ENCODE peak calls at places on chromosomes 13 and 19, in four cellular contexts. One of them, this sample, is unnamed.

GRCh38 chr13:52454459-52454824 is 836 bp upstream of the CKAP2 start:
- DNase-seq in IMR-90: peak; percentile 8
- DNase-seq in neural progenitor cell: peak; percentile 32
- DNase-seq in body of pancreas: no peak
- DNase-seq in this sample: peak; percentile 73

GRCh38 chr19:5336195-5336965 is 4.2 kb downstream of the PTPRS start:
- DNase-seq in neural progenitor cell: peak; percentile 29
- DNase-seq in IMR-90: no peak
- DNase-seq in body of pancreas: no peak
- DNase-seq in this sample: no peak

GRCh38 chr19:51977346-51977745 is 9.3 kb downstream of the ZNF350 start:
- DNase-seq in body of pancreas: no peak
- DNase-seq in IMR-90: no peak
- DNase-seq in neural progenitor cell: no peak
- DNase-seq in this sample: no peak

GRCh38 chr13:20412761-20413355 is 112.8 kb downstream of the CRYL1 start:
- DNase-seq in body of pancreas: no peak
- DNase-seq in IMR-90: peak; percentile 71
- DNase-seq in neural progenitor cell: no peak
- DNase-seq in this sample: no peak

GRCh38 chr13:113875829-113876228 is 12.0 kb upstream of the GAS6 start:
- DNase-seq in IMR-90: no peak
- DNase-seq in body of pancreas: no peak
- DNase-seq in neural progenitor cell: no peak
- DNase-seq in this sample: no peak

GRCh38 chr13:27868639-27869435 is 51.0 kb upstream of the PDX1 start:
- DNase-seq in IMR-90: peak; percentile 5
- DNase-seq in body of pancreas: no peak
- DNase-seq in neural progenitor cell: peak; percentile 34
- DNase-seq in this sample: no peak

GRCh38 chr13:76619631-76620030 is 266.6 kb downstream of the KCTD12 start:
- DNase-seq in IMR-90: no peak
- DNase-seq in body of pancreas: no peak
- DNase-seq in neural progenitor cell: no peak
- DNase-seq in this sample: no peak

GRCh38 chr13:110262944-110263343 is 44.0 kb downstream of the COL4A1 start:
- DNase-seq in IMR-90: no peak
- DNase-seq in neural progenitor cell: no peak
- DNase-seq in body of pancreas: no peak
- DNase-seq in this sample: no peak

GRCh38 chr13:80168089-80168850 is 172.7 kb downstream of the SPRY2 start:
- DNase-seq in body of pancreas: no peak
- DNase-seq in neural progenitor cell: no peak
- DNase-seq in IMR-90: peak; percentile 71
- DNase-seq in this sample: no peak

DNA sequence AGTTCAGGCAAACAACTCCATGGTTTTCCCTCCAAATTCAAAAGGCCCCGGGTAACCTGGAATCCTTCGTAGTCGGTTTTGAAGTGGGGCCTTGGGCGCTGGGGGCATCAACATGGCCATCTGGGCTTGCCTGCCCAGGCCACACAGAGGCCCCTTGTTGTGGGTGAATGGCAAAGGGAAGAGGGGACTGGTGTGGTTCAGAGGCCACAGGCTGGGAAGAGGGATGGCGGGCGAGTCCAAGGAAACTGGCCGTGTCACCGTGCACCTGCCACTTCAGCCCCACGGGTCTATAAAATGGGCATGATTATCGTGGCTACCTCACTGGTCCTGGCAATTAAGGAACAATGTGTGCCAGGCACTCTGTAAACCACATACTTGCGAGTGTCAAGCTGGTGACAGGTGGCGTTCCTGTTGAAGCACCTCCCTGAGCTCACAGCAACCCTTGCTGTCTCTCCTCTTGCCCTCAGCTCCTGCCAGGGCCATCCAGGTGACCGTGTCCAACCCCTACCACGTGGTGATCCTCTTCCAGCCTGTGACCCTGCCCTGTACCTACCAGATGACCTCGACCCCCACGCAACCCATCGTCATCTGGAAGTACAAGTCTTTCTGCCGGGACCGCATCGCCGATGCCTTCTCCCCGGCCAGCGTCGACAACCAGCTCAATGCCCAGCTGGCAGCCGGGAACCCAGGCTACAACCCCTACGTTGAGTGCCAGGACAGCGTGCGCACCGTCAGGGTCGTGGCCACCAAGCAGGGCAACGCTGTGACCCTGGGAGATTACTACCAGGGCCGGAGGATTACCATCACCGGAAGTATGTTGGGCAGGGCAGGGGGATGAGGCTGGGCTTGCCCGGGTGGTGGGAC is 1.3 kb downstream of the LSR start:
- DNase-seq in body of pancreas: no peak
- DNase-seq in IMR-90: no peak
- DNase-seq in neural progenitor cell: no peak
- DNase-seq in this sample: no peak
- H3K4me3 ChIP-seq in body of pancreas: no peak overlapping the region
- H3K4me3 ChIP-seq in IMR-90: no peak overlapping the region
- H3K4me3 ChIP-seq in neural progenitor cell: peak overlapping the region; percentile 95
- H3K4me3 ChIP-seq in this sample: peak overlapping the region; percentile 72

DNA sequence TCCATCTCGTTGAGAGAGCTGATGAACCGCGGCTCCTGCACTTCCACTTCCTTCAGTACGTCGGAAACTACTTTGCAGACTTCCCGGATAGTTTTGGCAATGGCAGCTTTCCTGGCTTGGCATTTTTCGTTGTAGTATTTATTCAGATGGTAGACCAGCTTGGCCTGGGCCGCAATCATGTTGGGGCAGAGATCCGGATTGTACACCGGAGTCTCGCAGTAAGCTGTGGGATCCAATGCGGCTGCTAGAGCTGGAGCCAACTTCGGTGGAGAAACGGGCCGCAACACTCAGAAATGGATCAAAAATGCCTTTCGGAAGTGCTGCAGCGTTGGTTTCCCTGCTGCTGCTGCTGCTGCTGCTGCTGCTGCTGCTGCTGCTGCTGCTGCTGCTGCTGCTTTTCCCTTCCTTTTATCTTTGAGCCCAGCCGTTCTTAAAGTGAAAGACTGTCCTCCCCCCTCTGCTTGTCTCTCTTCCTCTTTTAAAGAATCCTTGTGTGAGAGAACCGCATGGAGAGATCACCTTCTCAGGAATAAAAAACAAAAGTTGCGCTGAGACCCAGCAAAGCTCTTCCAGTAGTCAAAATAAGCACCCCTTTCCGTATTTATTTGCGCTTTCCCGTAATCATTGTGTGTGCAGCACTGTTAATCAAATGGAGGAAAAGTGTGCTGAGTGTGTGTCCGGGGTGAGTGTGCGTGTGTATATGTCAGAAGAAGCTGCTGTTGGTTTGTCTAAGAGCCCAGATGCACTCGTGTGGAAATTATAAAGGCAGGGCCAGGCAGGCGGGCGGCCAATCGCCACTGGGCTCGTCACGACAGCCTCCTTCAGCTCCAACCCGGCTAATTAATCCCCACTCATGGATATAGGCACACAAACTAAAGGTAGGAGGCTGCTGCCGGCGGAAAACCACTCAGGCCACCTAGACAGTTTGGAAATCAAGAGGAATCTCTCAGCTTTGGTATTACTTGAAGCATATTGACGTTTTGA is at the start of gene MAB21L1:
- DNase-seq in body of pancreas: no peak
- DNase-seq in IMR-90: peak; percentile 19
- DNase-seq in neural progenitor cell: peak; percentile 81
- DNase-seq in this sample: peak; percentile 30
- H3K27ac ChIP-seq in body of pancreas: no peak within 1 kb of the TSS
- H3K27ac ChIP-seq in IMR-90: no peak within 1 kb of the TSS
- H3K27ac ChIP-seq in neural progenitor cell: no peak within 1 kb of the TSS
- H3K27ac ChIP-seq in this sample: peak within 1 kb of the TSS; percentile 22

GRCh38 chr19:50838239-50838638 is 4.9 kb upstream of the KLK15 start:
- DNase-seq in body of pancreas: no peak
- DNase-seq in neural progenitor cell: peak; percentile 30
- DNase-seq in IMR-90: no peak
- DNase-seq in this sample: peak; percentile 44
- TF ChIP-seq CTCF in body of pancreas: no peak
- TF ChIP-seq CTCF in neural progenitor cell: peak; percentile 33
- TF ChIP-seq CTCF in IMR-90: peak; percentile 17
- TF ChIP-seq CTCF in this sample: no peak

GRCh38 chr19:11088508-11089253 is 582 bp upstream of the LDLR start:
- DNase-seq in body of pancreas: no peak
- DNase-seq in neural progenitor cell: no peak
- DNase-seq in IMR-90: no peak
- DNase-seq in this sample: no peak
- H3K4me3 ChIP-seq in body of pancreas: no peak overlapping the region
- H3K4me3 ChIP-seq in neural progenitor cell: peak overlapping the region; percentile 93
- H3K4me3 ChIP-seq in IMR-90: peak overlapping the region; percentile 54
- H3K4me3 ChIP-seq in this sample: peak overlapping the region; percentile 77

DNA sequence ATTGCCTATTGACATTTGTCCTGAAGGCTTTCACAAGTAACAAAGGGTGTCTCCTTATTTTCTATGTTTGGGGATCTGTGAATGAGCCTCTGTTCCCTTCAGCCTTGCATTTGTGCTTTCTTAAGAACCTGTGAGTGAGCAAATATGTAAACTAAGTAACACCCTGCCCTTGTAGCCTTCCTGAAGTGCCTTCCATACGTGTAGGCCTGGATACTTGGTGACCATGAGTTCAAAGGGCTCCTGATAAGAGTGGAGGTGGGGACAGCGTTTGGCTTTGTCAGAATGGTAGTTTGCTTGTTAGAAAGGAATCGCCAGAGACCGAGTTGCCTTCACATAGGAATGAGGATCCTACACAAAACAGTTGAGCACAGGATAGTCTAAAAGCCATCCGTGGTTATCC is 14.5 kb upstream of the CCDC97 start:
- DNase-seq in IMR-90: no peak
- DNase-seq in body of pancreas: no peak
- DNase-seq in neural progenitor cell: no peak
- DNase-seq in this sample: no peak
- H3K27ac ChIP-seq in IMR-90: no peak overlapping the region
- H3K27ac ChIP-seq in body of pancreas: peak overlapping the region; percentile 72
- H3K27ac ChIP-seq in neural progenitor cell: no peak overlapping the region
- H3K27ac ChIP-seq in this sample: no peak overlapping the region

GRCh38 chr13:70714993-70715392 is 606.7 kb upstream of the KLHL1 start:
- DNase-seq in body of pancreas: no peak
- DNase-seq in IMR-90: no peak
- DNase-seq in neural progenitor cell: no peak
- DNase-seq in this sample: no peak
- TF ChIP-seq CTCF in body of pancreas: no peak
- TF ChIP-seq CTCF in IMR-90: no peak
- TF ChIP-seq CTCF in neural progenitor cell: peak; percentile 34
- TF ChIP-seq CTCF in this sample: no peak

This sample was measured in prostate gland.